ENCODE peak calls at places on chromosomes 2 and 18, in seven cellular contexts. One of them, this sample, is unnamed.

GRCh38 chr2:8053241-8053640 is 628.6 kb upstream of the ID2 start:
- DNase-seq in brain microvascular endothelial cell: no peak
- DNase-seq in thyroid gland: no peak
- DNase-seq in fibroblast of lung: no peak
- DNase-seq in tibial artery: no peak
- DNase-seq in GM23338: no peak
- DNase-seq in ovary: no peak
- DNase-seq in this sample: peak

GRCh38 chr2:119223521-119224390 is at the start of gene STEAP3:
- DNase-seq in brain microvascular endothelial cell: peak
- DNase-seq in thyroid gland: peak
- DNase-seq in fibroblast of lung: peak
- DNase-seq in tibial artery: peak
- DNase-seq in GM23338: peak
- DNase-seq in ovary: peak
- DNase-seq in this sample: peak

GRCh38 chr2:54469484-54470053 is 13.4 kb downstream of the SPTBN1 start:
- DNase-seq in brain microvascular endothelial cell: no peak
- DNase-seq in thyroid gland: no peak
- DNase-seq in fibroblast of lung: no peak
- DNase-seq in tibial artery: no peak
- DNase-seq in GM23338: peak
- DNase-seq in ovary: no peak
- DNase-seq in this sample: no peak

GRCh38 chr2:15243762-15244161 is 317.4 kb downstream of the NBAS start:
- DNase-seq in brain microvascular endothelial cell: peak
- DNase-seq in thyroid gland: no peak
- DNase-seq in fibroblast of lung: peak
- DNase-seq in tibial artery: no peak
- DNase-seq in GM23338: no peak
- DNase-seq in ovary: no peak
- DNase-seq in this sample: peak

GRCh38 chr2:12032975-12033374 is 286.5 kb downstream of the LPIN1 start:
- DNase-seq in brain microvascular endothelial cell: no peak
- DNase-seq in thyroid gland: no peak
- DNase-seq in fibroblast of lung: peak
- DNase-seq in tibial artery: no peak
- DNase-seq in GM23338: no peak
- DNase-seq in ovary: no peak
- DNase-seq in this sample: peak

GRCh38 chr2:239910851-239911629 is 114.1 kb downstream of the NDUFA10 start:
- DNase-seq in brain microvascular endothelial cell: no peak
- DNase-seq in thyroid gland: no peak
- DNase-seq in fibroblast of lung: no peak
- DNase-seq in tibial artery: peak
- DNase-seq in GM23338: no peak
- DNase-seq in ovary: no peak
- DNase-seq in this sample: no peak

GRCh38 chr18:8960740-8961657 is 141.5 kb upstream of the NDUFV2 start:
- DNase-seq in brain microvascular endothelial cell: peak
- DNase-seq in thyroid gland: no peak
- DNase-seq in fibroblast of lung: peak
- DNase-seq in tibial artery: no peak
- DNase-seq in GM23338: no peak
- DNase-seq in ovary: no peak
- DNase-seq in this sample: peak

GRCh38 chr2:78992807-78993517 is 32.5 kb upstream of the REG3G start:
- DNase-seq in brain microvascular endothelial cell: no peak
- DNase-seq in thyroid gland: peak
- DNase-seq in fibroblast of lung: no peak
- DNase-seq in tibial artery: no peak
- DNase-seq in GM23338: peak
- DNase-seq in ovary: no peak
- DNase-seq in this sample: no peak

GRCh38 chr2:191218292-191218898 is 26.8 kb upstream of the MYO1B start:
- DNase-seq in brain microvascular endothelial cell: peak
- DNase-seq in thyroid gland: peak
- DNase-seq in fibroblast of lung: peak
- DNase-seq in tibial artery: no peak
- DNase-seq in GM23338: peak
- DNase-seq in ovary: peak
- DNase-seq in this sample: peak

GRCh38 chr2:22694856-22695255 is 690.1 kb upstream of the KLHL29 start:
- DNase-seq in brain microvascular endothelial cell: no peak
- DNase-seq in thyroid gland: no peak
- DNase-seq in fibroblast of lung: no peak
- DNase-seq in tibial artery: no peak
- DNase-seq in GM23338: peak
- DNase-seq in ovary: no peak
- DNase-seq in this sample: no peak

GRCh38 chr18:76348267-76349066 is 146.6 kb downstream of the ZNF516 start:
- DNase-seq in brain microvascular endothelial cell: no peak
- DNase-seq in thyroid gland: peak
- DNase-seq in fibroblast of lung: no peak
- DNase-seq in tibial artery: no peak
- DNase-seq in GM23338: no peak
- DNase-seq in ovary: no peak
- DNase-seq in this sample: no peak

GRCh38 chr2:196331143-196331542 is 159.8 kb upstream of the STK17B start:
- DNase-seq in brain microvascular endothelial cell: peak
- DNase-seq in thyroid gland: no peak
- DNase-seq in fibroblast of lung: peak
- DNase-seq in tibial artery: no peak
- DNase-seq in GM23338: no peak
- DNase-seq in ovary: no peak
- DNase-seq in this sample: peak

GRCh38 chr2:207772081-207772843 is 2.6 kb upstream of the FZD5 start:
- DNase-seq in brain microvascular endothelial cell: no peak
- DNase-seq in thyroid gland: no peak
- DNase-seq in fibroblast of lung: peak
- DNase-seq in tibial artery: no peak
- DNase-seq in GM23338: peak
- DNase-seq in ovary: peak
- DNase-seq in this sample: no peak

GRCh38 chr2:237310515-237311114 is 103.3 kb downstream of the COL6A3 start:
- DNase-seq in brain microvascular endothelial cell: peak
- DNase-seq in thyroid gland: no peak
- DNase-seq in fibroblast of lung: no peak
- DNase-seq in tibial artery: no peak
- DNase-seq in GM23338: peak
- DNase-seq in ovary: no peak
- DNase-seq in this sample: no peak

GRCh38 chr2:233448565-233448964 is 94.3 kb downstream of the DGKD start:
- DNase-seq in brain microvascular endothelial cell: no peak
- DNase-seq in thyroid gland: no peak
- DNase-seq in fibroblast of lung: peak
- DNase-seq in tibial artery: peak
- DNase-seq in GM23338: no peak
- DNase-seq in ovary: no peak
- DNase-seq in this sample: no peak

GRCh38 chr2:28471214-28471613 is 24.6 kb upstream of the PLB1 start:
- DNase-seq in brain microvascular endothelial cell: no peak
- DNase-seq in thyroid gland: no peak
- DNase-seq in fibroblast of lung: no peak
- DNase-seq in tibial artery: no peak
- DNase-seq in GM23338: no peak
- DNase-seq in ovary: no peak
- DNase-seq in this sample: no peak

GRCh38 chr18:60676807-60677206 is 304.2 kb upstream of the MC4R start:
- DNase-seq in brain microvascular endothelial cell: no peak
- DNase-seq in thyroid gland: no peak
- DNase-seq in fibroblast of lung: no peak
- DNase-seq in tibial artery: no peak
- DNase-seq in GM23338: peak
- DNase-seq in ovary: no peak
- DNase-seq in this sample: no peak

GRCh38 chr2:39696838-39697237 is 31.1 kb downstream of the TMEM178A start:
- DNase-seq in brain microvascular endothelial cell: peak
- DNase-seq in thyroid gland: no peak
- DNase-seq in fibroblast of lung: peak
- DNase-seq in tibial artery: no peak
- DNase-seq in GM23338: no peak
- DNase-seq in ovary: no peak
- DNase-seq in this sample: peak

GRCh38 chr2:69436594-69436936 is 670 bp downstream of the NFU1 start:
- DNase-seq in brain microvascular endothelial cell: peak
- DNase-seq in thyroid gland: no peak
- DNase-seq in fibroblast of lung: peak
- DNase-seq in tibial artery: no peak
- DNase-seq in GM23338: peak
- DNase-seq in ovary: no peak
- DNase-seq in this sample: no peak

GRCh38 chr18:31722369-31722957 is 38.1 kb upstream of the B4GALT6 start:
- DNase-seq in brain microvascular endothelial cell: peak
- DNase-seq in thyroid gland: peak
- DNase-seq in fibroblast of lung: peak
- DNase-seq in tibial artery: peak
- DNase-seq in GM23338: peak
- DNase-seq in ovary: peak
- DNase-seq in this sample: peak

GRCh38 chr2:129709030-129709955 is 270.2 kb upstream of the RAB6C start:
- DNase-seq in brain microvascular endothelial cell: no peak
- DNase-seq in thyroid gland: no peak
- DNase-seq in fibroblast of lung: no peak
- DNase-seq in tibial artery: no peak
- DNase-seq in GM23338: no peak
- DNase-seq in ovary: no peak
- DNase-seq in this sample: no peak

GRCh38 chr2:854460-854859 is 96.2 kb upstream of the SNTG2 start:
- DNase-seq in brain microvascular endothelial cell: peak
- DNase-seq in thyroid gland: peak
- DNase-seq in fibroblast of lung: peak
- DNase-seq in tibial artery: no peak
- DNase-seq in GM23338: peak
- DNase-seq in ovary: no peak
- DNase-seq in this sample: no peak

GRCh38 chr2:157857881-157858280 is 18.2 kb downstream of the ACVR1 start:
- DNase-seq in brain microvascular endothelial cell: no peak
- DNase-seq in thyroid gland: no peak
- DNase-seq in fibroblast of lung: no peak
- DNase-seq in tibial artery: no peak
- DNase-seq in GM23338: no peak
- DNase-seq in ovary: no peak
- DNase-seq in this sample: no peak

GRCh38 chr18:60870261-60870966 is 462.8 kb upstream of the CDH20 start:
- DNase-seq in brain microvascular endothelial cell: no peak
- DNase-seq in thyroid gland: no peak
- DNase-seq in fibroblast of lung: no peak
- DNase-seq in tibial artery: no peak
- DNase-seq in GM23338: no peak
- DNase-seq in ovary: no peak
- DNase-seq in this sample: no peak

GRCh38 chr2:231552752-231553151 is 22.5 kb upstream of the NMUR1 start:
- DNase-seq in brain microvascular endothelial cell: no peak
- DNase-seq in thyroid gland: no peak
- DNase-seq in fibroblast of lung: no peak
- DNase-seq in tibial artery: no peak
- DNase-seq in GM23338: no peak
- DNase-seq in ovary: no peak
- DNase-seq in this sample: no peak

GRCh38 chr2:197502201-197502600 is 2.0 kb downstream of the HSPE1 start:
- DNase-seq in brain microvascular endothelial cell: no peak
- DNase-seq in thyroid gland: no peak
- DNase-seq in fibroblast of lung: no peak
- DNase-seq in tibial artery: no peak
- DNase-seq in GM23338: no peak
- DNase-seq in ovary: no peak
- DNase-seq in this sample: no peak
- H3K4me3 ChIP-seq in brain microvascular endothelial cell: peak
- H3K4me3 ChIP-seq in thyroid gland: no peak
- H3K4me3 ChIP-seq in fibroblast of lung: peak
- H3K4me3 ChIP-seq in tibial artery: no peak
- H3K4me3 ChIP-seq in GM23338: peak
- H3K4me3 ChIP-seq in ovary: no peak
- H3K4me3 ChIP-seq in this sample: peak

DNA sequence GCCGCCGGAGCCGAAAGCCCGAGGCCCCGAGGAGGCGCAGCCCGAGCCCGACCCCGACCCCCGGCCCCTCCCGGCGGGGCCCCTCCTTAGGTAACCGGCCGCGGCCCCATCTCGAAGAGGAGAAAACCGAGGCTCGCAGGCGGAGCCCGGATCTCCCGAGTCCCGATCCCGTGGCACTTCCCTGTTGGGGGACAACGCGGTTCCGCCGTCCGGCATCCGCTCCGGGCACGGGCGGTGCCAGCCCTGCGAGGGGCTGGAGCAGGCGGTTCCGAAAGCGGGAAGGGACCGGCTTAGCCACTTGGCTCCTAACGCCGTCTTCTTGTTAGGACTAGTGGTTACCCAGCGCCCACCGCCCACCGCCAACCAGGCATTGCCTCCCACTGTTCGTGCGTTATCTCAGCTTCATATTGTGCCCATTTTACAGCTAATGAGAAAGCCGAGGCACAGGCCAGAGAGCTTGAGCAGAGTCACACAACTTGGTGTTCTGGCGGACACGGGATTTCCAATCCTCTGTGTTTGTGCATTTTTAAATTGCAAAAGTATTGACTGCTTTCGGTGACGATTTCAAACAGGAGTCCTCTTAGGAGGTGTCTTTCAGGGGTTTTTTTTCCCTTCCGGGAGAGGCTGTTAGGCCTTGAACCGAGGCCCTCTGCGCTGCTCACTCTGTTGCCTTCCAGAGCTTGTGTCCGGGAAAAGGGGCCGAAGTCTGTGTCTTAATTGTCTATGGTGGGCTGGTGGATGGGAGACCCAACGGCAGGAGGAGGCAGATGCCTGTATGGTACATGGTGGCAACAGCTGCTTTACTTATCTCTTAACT is 559 bp downstream of the CENPA start:
- DNase-seq in brain microvascular endothelial cell: no peak
- DNase-seq in thyroid gland: no peak
- DNase-seq in fibroblast of lung: peak
- DNase-seq in tibial artery: no peak
- DNase-seq in GM23338: no peak
- DNase-seq in ovary: no peak
- DNase-seq in this sample: no peak
- H3K27ac ChIP-seq in brain microvascular endothelial cell: peak
- H3K27ac ChIP-seq in thyroid gland: no peak
- H3K27ac ChIP-seq in fibroblast of lung: peak
- H3K27ac ChIP-seq in tibial artery: no peak
- H3K27ac ChIP-seq in GM23338: no peak
- H3K27ac ChIP-seq in ovary: no peak
- H3K27ac ChIP-seq in this sample: peak

GRCh38 chr2:170091461-170091860 is 86.5 kb upstream of the MYO3B start:
- DNase-seq in brain microvascular endothelial cell: no peak
- DNase-seq in thyroid gland: no peak
- DNase-seq in fibroblast of lung: no peak
- DNase-seq in tibial artery: no peak
- DNase-seq in GM23338: no peak
- DNase-seq in ovary: no peak
- DNase-seq in this sample: no peak
- TF ChIP-seq CTCF in brain microvascular endothelial cell: no peak
- TF ChIP-seq CTCF in thyroid gland: no peak
- TF ChIP-seq CTCF in fibroblast of lung: no peak
- TF ChIP-seq CTCF in tibial artery: no peak
- TF ChIP-seq CTCF in GM23338: no peak
- TF ChIP-seq CTCF in ovary: no peak
- TF ChIP-seq CTCF in this sample: no peak

DNA sequence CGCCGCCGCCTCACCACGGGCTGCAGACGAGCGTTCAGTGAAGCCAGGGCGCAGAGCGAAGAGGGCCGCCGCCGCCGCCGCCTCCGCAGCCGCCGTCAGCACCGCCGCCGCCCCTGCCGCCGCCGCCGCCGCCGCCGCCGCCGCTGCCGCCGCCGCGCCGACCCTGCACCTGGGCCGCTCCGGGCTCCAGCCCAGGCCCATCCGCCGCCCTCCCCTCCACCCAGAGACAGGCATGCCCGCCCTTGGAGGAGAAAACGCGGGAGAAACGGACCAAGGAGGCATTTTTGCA is 3.0 kb downstream of the POU3F3 start:
- DNase-seq in brain microvascular endothelial cell: no peak
- DNase-seq in thyroid gland: no peak
- DNase-seq in fibroblast of lung: no peak
- DNase-seq in tibial artery: no peak
- DNase-seq in GM23338: no peak
- DNase-seq in ovary: no peak
- DNase-seq in this sample: no peak
- H3K4me3 ChIP-seq in brain microvascular endothelial cell: no peak
- H3K4me3 ChIP-seq in thyroid gland: no peak
- H3K4me3 ChIP-seq in fibroblast of lung: peak
- H3K4me3 ChIP-seq in tibial artery: no peak
- H3K4me3 ChIP-seq in GM23338: peak
- H3K4me3 ChIP-seq in ovary: no peak
- H3K4me3 ChIP-seq in this sample: peak

This sample was measured in astrocyte.